ENCODE peak calls at places on chromosomes 7 and 10, in four cellular contexts. J is neural progenitor cell, P is stomach, K is uterus. I is an unnamed sample.

GRCh38 chr7:118153551-118154177 is 30.3 kb upstream of the LSM8 start:
- DNase-seq in J (peak; percentile 54), P (no peak), K (no peak), I (peak; percentile 46)

GRCh38 chr7:2539031-2540028 is 16.0 kb downstream of the BRAT1 start:
- DNase-seq in J (no peak), P (no peak), K (no peak), I (no peak)

GRCh38 chr10:78377362-78377761 is 343.7 kb downstream of the RPS24 start:
- DNase-seq in J (peak; percentile 60), P (no peak), K (no peak), I (no peak)

GRCh38 chr7:42699415-42700178 is 212.3 kb downstream of the C7orf25 start:
- DNase-seq in J (no peak), P (no peak), K (no peak), I (no peak)

GRCh38 chr10:113329121-113329596 is 223.7 kb upstream of the HABP2 start:
- DNase-seq in J (no peak), P (no peak), K (no peak), I (peak; percentile 60)

GRCh38 chr10:33412261-33413092 is 78.0 kb upstream of the NRP1 start:
- DNase-seq in J (no peak), P (no peak), K (peak; percentile 49), I (peak; percentile 93)

GRCh38 chr7:111082351-111082750 is 8.6 kb upstream of the LRRN3 start:
- DNase-seq in J (peak; percentile 34), P (no peak), K (no peak), I (peak; percentile 11)

GRCh38 chr10:42924484-42924883 is 141.9 kb downstream of the BMS1 start:
- DNase-seq in J (peak; percentile 31), P (no peak), K (no peak), I (no peak)

GRCh38 chr10:132603851-132604533 is 66.4 kb downstream of the INPP5A start:
- DNase-seq in J (no peak), P (no peak), K (no peak), I (no peak)

GRCh38 chr10:35843524-35844171 is 201.6 kb upstream of the FZD8 start:
- DNase-seq in J (peak; percentile 21), P (peak; percentile 34), K (no peak), I (peak; percentile 3)

GRCh38 chr7:151800861-151801260 is 76.1 kb downstream of the PRKAG2 start:
- DNase-seq in J (no peak), P (no peak), K (no peak), I (no peak)

GRCh38 chr7:4675771-4676373 is 6.2 kb upstream of the FOXK1 start:
- DNase-seq in J (no peak), P (no peak), K (no peak), I (no peak)

GRCh38 chr7:8260871-8261707 is 878 bp downstream of the ICA1 start:
- DNase-seq in J (peak; percentile 20), P (peak; percentile 67), K (peak; percentile 22), I (no peak)

GRCh38 chr10:48683893-48684292 is 780 bp upstream of the WDFY4 start:
- DNase-seq in J (no peak), P (no peak), K (no peak), I (no peak)

GRCh38 chr7:108301387-108301786 is 154.8 kb downstream of the NRCAM start:
- DNase-seq in J (no peak), P (no peak), K (no peak), I (no peak)

GRCh38 chr7:131080754-131081153 is 246.9 kb upstream of the MKLN1 start:
- DNase-seq in J (no peak), P (no peak), K (no peak), I (no peak)

GRCh38 chr7:7534031-7534430 is 1.6 kb downstream of the COL28A1 start:
- DNase-seq in J (no peak), P (no peak), K (no peak), I (no peak)

GRCh38 chr10:17993361-17993760 is 41.6 kb downstream of the SLC39A12 start:
- DNase-seq in J (no peak), P (no peak), K (no peak), I (no peak)

GRCh38 chr7:158029431-158029938 is 558.1 kb downstream of the PTPRN2 start:
- DNase-seq in J (no peak), P (peak; percentile 24), K (no peak), I (no peak)

GRCh38 chr10:60828489-60828852 is 50.2 kb downstream of the CDK1 start:
- DNase-seq in J (no peak), P (no peak), K (no peak), I (peak; percentile 67)

GRCh38 chr10:49056356-49056755 is 59.0 kb downstream of the VSTM4 start:
- DNase-seq in J (no peak), P (no peak), K (no peak), I (no peak)

GRCh38 chr7:95867309-95867708 is 95.0 kb downstream of the DYNC1I1 start:
- DNase-seq in J (peak; percentile 10), P (no peak), K (no peak), I (no peak)

GRCh38 chr10:46255696-46256355 is 31.0 kb upstream of the ANTXRL start:
- DNase-seq in J (peak; percentile 71), P (peak; percentile 66), K (peak; percentile 51), I (peak; percentile 20)

GRCh38 chr7:683526-684205 is 42.8 kb upstream of the DNAAF5 start:
- DNase-seq in J (no peak), P (no peak), K (peak; percentile 5), I (no peak)

GRCh38 chr10:10891437-10891836 is 126.2 kb upstream of the CELF2 start:
- DNase-seq in J (no peak), P (no peak), K (no peak), I (peak; percentile 56)

GRCh38 chr10:59750155-59750945 is 2.9 kb downstream of the MRLN start:
- DNase-seq in J (no peak), P (no peak), K (no peak), I (peak; percentile 6)

GRCh38 chr10:101529720-101530553 is 58.1 kb downstream of the POLL start:
- DNase-seq in J (no peak), P (no peak), K (no peak), I (no peak)

GRCh38 chr7:1667566-1668485 is 2.3 kb upstream of the ELFN1 start:
- DNase-seq in J (peak; percentile 78), P (no peak), K (peak; percentile 10), I (no peak)

GRCh38 chr7:43664681-43665080 is 64.6 kb downstream of the COA1 start:
- DNase-seq in J (no peak), P (no peak), K (no peak), I (no peak)

GRCh38 chr7:27149817-27150567 is 2.4 kb downstream of the HOXA3 start:
- DNase-seq in J (no peak), P (no peak), K (peak; percentile 39), I (no peak)

GRCh38 chr10:101130984-101131961 is at the start of gene TLX1:
- DNase-seq in J (peak; percentile 82), P (peak; percentile 57), K (no peak), I (no peak)

GRCh38 chr7:132604090-132604489 is 27.8 kb upstream of the PLXNA4 start:
- DNase-seq in J (no peak), P (no peak), K (no peak), I (no peak)

GRCh38 chr7:155071121-155071651 is 1.1 kb downstream of the HTR5A start:
- DNase-seq in J (no peak), P (no peak), K (no peak), I (no peak)
- H3K4me3 ChIP-seq in J (no peak overlapping the region), P (no peak overlapping the region), K (no peak overlapping the region), I (no peak overlapping the region)

DNA sequence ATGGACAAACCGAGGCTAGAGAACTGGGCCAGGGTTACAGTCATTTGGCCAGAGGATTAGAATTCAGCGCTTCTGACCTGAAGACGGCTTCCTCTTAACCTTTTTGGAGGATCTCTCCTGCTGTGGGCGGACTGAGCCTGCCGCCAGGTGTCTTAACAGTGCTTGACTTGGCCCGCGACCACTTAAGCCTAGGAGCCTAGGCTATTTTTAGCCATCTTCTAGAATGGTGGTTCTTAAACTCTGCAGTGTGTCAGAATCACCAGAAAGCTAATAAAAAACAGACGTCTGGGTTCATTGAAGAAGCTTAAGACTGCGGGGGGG is 722 bp downstream of the MDH2 start:
- DNase-seq in J (peak; percentile 59), P (peak; percentile 34), K (no peak), I (no peak)
- TF ChIP-seq CTCF in J (no peak), P (no peak), K (no peak), I (no peak)

GRCh38 chr7:150769768-150770167 is 30.4 kb downstream of the TMEM176B start:
- DNase-seq in J (no peak), P (no peak), K (no peak), I (no peak)
- H3K4me3 ChIP-seq in J (no peak overlapping the region), P (no peak overlapping the region), K (no peak overlapping the region), I (no peak overlapping the region)

GRCh38 chr7:123797673-123798526 is 47.1 kb upstream of the HYAL4 start:
- DNase-seq in J (peak; percentile 28), P (no peak), K (no peak), I (peak; percentile 89)
- TF ChIP-seq CTCF in J (peak; percentile 73), P (no peak), K (peak; percentile 43), I (peak; percentile 51)

GRCh38 chr7:87476179-87476557 is 688 bp upstream of the ABCB4 start:
- DNase-seq in J (no peak), P (no peak), K (no peak), I (no peak)

GRCh38 chr7:87479951-87480350 is 4.5 kb upstream of the ABCB4 start:
- DNase-seq in J (no peak), P (no peak), K (no peak), I (no peak)

GRCh38 chr7:87480386-87480785 is 4.9 kb upstream of the ABCB4 start:
- DNase-seq in J (no peak), P (no peak), K (no peak), I (no peak)

GRCh38 chr7:87483131-87483530 is 7.7 kb upstream of the ABCB4 start:
- DNase-seq in J (no peak), P (no peak), K (no peak), I (no peak)

GRCh38 chr7:87482115-87482514 is 6.6 kb upstream of the ABCB4 start:
- DNase-seq in J (no peak), P (no peak), K (no peak), I (no peak)
- H3K4me3 ChIP-seq in J (no peak overlapping the region), P (no peak overlapping the region), K (no peak overlapping the region), I (no peak overlapping the region)

GRCh38 chr10:99851825-99852224 is 69.4 kb downstream of the ABCC2 start:
- DNase-seq in J (no peak), P (no peak), K (no peak), I (no peak)

GRCh38 chr10:99855479-99856071 is 73.1 kb downstream of the ABCC2 start:
- DNase-seq in J (no peak), P (no peak), K (no peak), I (no peak)

GRCh38 chr10:99853655-99854054 is 71.2 kb downstream of the ABCC2 start:
- DNase-seq in J (no peak), P (no peak), K (no peak), I (no peak)

GRCh38 chr10:99852481-99853213 is 70.2 kb downstream of the ABCC2 start:
- DNase-seq in J (no peak), P (no peak), K (no peak), I (no peak)

DNA sequence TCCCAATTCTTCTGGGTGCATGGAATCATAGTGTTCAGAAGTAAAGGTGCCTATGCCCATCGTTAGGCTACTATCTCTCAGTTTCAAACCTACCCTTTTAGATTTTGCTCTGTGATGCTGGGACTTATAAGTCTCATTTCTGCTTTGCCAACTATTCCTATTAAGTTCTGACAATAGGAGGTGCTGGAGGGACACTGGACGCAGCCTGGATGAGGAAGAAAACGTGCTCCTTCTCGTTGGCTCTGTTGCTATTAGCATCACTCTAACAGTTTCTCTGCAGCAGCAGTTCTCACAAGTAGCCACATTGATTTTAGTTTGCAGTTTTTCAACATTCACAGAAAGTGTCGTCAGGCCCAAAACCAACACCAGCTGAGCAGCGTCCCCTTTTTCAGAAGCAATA is 72.4 kb downstream of the ABCC2 start:
- DNase-seq in J (peak; percentile 64), P (no peak), K (peak; percentile 42), I (peak; percentile 91)
- TF ChIP-seq CTCF in J (peak; percentile 51), P (peak; percentile 6), K (peak; percentile 30), I (peak; percentile 81)

I was measured in fibroblast of pulmonary artery.